ENCODE peak calls at places on chromosomes 5 and 9, in four cellular contexts. F is H1, M is HepG2, A is GM12878. H is an unnamed sample.

GRCh38 chr5:101534486-101535110 is 631.5 kb upstream of the ST8SIA4 start:
- DNase-seq in M (no peak), A (no peak), F (no peak), H (peak; percentile 1)

GRCh38 chr5:125891326-125891725 is 531.9 kb upstream of the GRAMD2B start:
- DNase-seq in A (no peak), M (no peak), F (no peak), H (no peak)

GRCh38 chr9:19200234-19200633 is 30.3 kb upstream of the DENND4C start:
- DNase-seq in F (no peak), A (no peak), M (no peak), H (no peak)

GRCh38 chr9:13675638-13676000 is 396.1 kb upstream of the MPDZ start:
- DNase-seq in F (no peak), A (no peak), M (no peak), H (no peak)

GRCh38 chr5:9033524-9033923 is 512.4 kb downstream of the SEMA5A start:
- DNase-seq in M (no peak), F (no peak), A (no peak), H (no peak)

GRCh38 chr5:72656331-72656730 is 149.1 kb upstream of the ZNF366 start:
- DNase-seq in M (no peak), A (no peak), F (no peak), H (no peak)

GRCh38 chr5:169893586-169893985 is 86.7 kb downstream of the INSYN2B start:
- DNase-seq in A (no peak), F (no peak), M (no peak), H (no peak)

GRCh38 chr5:97839338-97840081 is 656.5 kb upstream of the RIOK2 start:
- DNase-seq in A (no peak), F (no peak), M (no peak), H (no peak)

GRCh38 chr9:14652729-14653377 is 40.4 kb downstream of the ZDHHC21 start:
- DNase-seq in M (peak; percentile 70), A (no peak), F (no peak), H (peak; percentile 32)

GRCh38 chr9:4741365-4742031 is 496 bp upstream of the AK3 start:
- DNase-seq in F (no peak), M (peak; percentile 37), A (no peak), H (no peak)

GRCh38 chr9:19498015-19498414 is 89.2 kb downstream of the ACER2 start:
- DNase-seq in A (no peak), M (no peak), F (no peak), H (no peak)

GRCh38 chr5:14061106-14061505 is 82.0 kb upstream of the TRIO start:
- DNase-seq in M (no peak), F (no peak), A (no peak), H (no peak)

GRCh38 chr9:16131269-16131668 is 578.4 kb downstream of the CCDC171 start:
- DNase-seq in M (no peak), A (no peak), F (no peak), H (no peak)

GRCh38 chr5:172771439-172772111 is 580 bp upstream of the DUSP1 start:
- DNase-seq in M (no peak), A (no peak), F (no peak), H (no peak)

GRCh38 chr5:131854134-131854533 is 57.3 kb upstream of the FNIP1 start:
- DNase-seq in A (peak; percentile 8), M (no peak), F (no peak), H (no peak)

GRCh38 chr5:24850911-24851310 is 206.1 kb upstream of the CDH10 start:
- DNase-seq in M (no peak), F (no peak), A (no peak), H (no peak)

GRCh38 chr9:35618854-35619799 is 914 bp upstream of the CD72 start:
- DNase-seq in F (no peak), A (peak; percentile 74), M (no peak), H (no peak)

GRCh38 chr9:2021731-2022130 is 6.6 kb downstream of the SMARCA2 start:
- DNase-seq in F (no peak), M (no peak), A (no peak), H (no peak)

GRCh38 chr5:15463231-15463630 is 36.7 kb upstream of the FBXL7 start:
- DNase-seq in F (no peak), M (no peak), A (no peak), H (peak; percentile 5)

GRCh38 chr9:36731576-36731975 is 158.9 kb downstream of the MELK start:
- DNase-seq in F (no peak), M (no peak), A (peak; percentile 19), H (no peak)

GRCh38 chr9:104276709-104277245 is 182.7 kb downstream of the SMC2 start:
- DNase-seq in F (no peak), M (no peak), A (no peak), H (no peak)

GRCh38 chr9:136902259-136902821 is 16.0 kb downstream of the TRAF2 start:
- DNase-seq in A (peak; percentile 66), M (no peak), F (no peak), H (no peak)

GRCh38 chr5:67066815-67067214 is 129.8 kb downstream of the CD180 start:
- DNase-seq in M (peak; percentile 70), A (no peak), F (no peak), H (no peak)

GRCh38 chr5:2307631-2308030 is 424.9 kb upstream of the IRX4 start:
- DNase-seq in F (no peak), M (no peak), A (no peak), H (no peak)

GRCh38 chr5:177478711-177479646 is 5.5 kb upstream of the DBN1 start:
- DNase-seq in M (no peak), A (no peak), F (no peak), H (no peak)

GRCh38 chr9:85224729-85225128 is 517.0 kb downstream of the AGTPBP1 start:
- DNase-seq in M (no peak), F (no peak), A (no peak), H (no peak)

GRCh38 chr5:40223884-40224402 is 455.8 kb upstream of the PTGER4 start:
- DNase-seq in M (no peak), F (no peak), A (peak; percentile 85), H (no peak)

GRCh38 chr5:72402381-72402890 is 82.3 kb downstream of the PTCD2 start:
- DNase-seq in A (no peak), F (no peak), M (no peak), H (no peak)

GRCh38 chr5:134001938-134002731 is 2.6 kb downstream of the VDAC1 start:
- DNase-seq in M (no peak), A (no peak), F (no peak), H (no peak)

GRCh38 chr5:17854901-17855300 is 220.6 kb downstream of the TAF11L14 start:
- DNase-seq in M (no peak), A (no peak), F (no peak), H (no peak)

GRCh38 chr5:17860660-17861315 is 226.5 kb downstream of the TAF11L14 start:
- DNase-seq in A (no peak), F (no peak), M (no peak), H (no peak)
- TF ChIP-seq YY1 in A (no peak), F (no peak), M (no peak), H (no peak)

DNA sequence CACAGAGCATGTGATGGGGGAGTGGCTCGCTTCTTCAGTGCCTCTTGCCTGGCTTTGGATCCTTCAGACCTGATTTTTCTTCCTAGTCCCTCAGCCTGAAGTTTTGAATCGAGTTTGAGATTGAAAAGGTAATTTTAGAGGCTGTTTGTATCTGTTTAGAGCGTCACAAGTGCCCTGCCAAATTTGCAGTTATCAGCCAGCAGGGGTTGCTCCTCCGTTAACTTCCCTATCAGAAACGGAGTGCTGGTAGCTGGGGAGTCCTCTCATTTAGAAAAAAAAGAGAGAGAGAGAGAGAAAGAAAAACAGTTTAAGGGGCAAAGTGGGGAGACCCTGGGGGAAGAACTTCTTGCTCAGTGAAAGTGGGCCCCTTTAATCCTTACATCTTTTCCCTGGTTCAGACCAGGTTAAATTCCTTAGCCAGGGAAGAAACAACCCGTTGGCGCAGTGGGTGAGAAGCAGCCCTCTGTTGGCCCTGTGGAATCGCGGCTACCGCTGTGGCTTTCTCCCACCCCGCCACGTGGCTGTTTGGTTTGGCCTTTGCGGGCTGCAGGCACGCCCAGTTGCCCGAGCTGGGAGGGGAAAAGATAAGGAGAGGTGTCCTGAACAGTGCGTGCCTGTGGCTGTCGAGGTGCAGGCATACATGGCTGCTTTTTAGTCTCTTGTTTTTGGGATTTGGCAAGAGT is 576.7 kb upstream of the ACO1 start:
- DNase-seq in M (peak; percentile 43), F (peak; percentile 13), A (no peak), H (no peak)
- TF ChIP-seq SUZ12 in M (no peak), F (no peak), A (no peak), H (no peak)

GRCh38 chr9:109167716-109168115 is 667 bp upstream of the FRRS1L start:
- DNase-seq in M (no peak), A (no peak), F (no peak), H (no peak)

GRCh38 chr9:109164040-109164439 is 3.0 kb downstream of the FRRS1L start:
- DNase-seq in F (no peak), A (no peak), M (no peak), H (no peak)

GRCh38 chr9:109168170-109168569 is 1.1 kb upstream of the FRRS1L start:
- DNase-seq in M (peak; percentile 48), A (no peak), F (no peak), H (no peak)

GRCh38 chr9:109166171-109166770 is 778 bp downstream of the FRRS1L start:
- DNase-seq in A (no peak), M (no peak), F (no peak), H (no peak)

GRCh38 chr9:109166771-109167601 is at the start of gene FRRS1L:
- DNase-seq in A (no peak), M (no peak), F (no peak), H (peak; percentile 8)
- H3K4me3 ChIP-seq in A (no peak within 1 kb of the TSS), M (no peak within 1 kb of the TSS), F (peak within 1 kb of the TSS; percentile 48), H (peak within 1 kb of the TSS; percentile 42)

GRCh38 chr9:129597355-129598088 is 23.4 kb downstream of the C9orf50 start:
- DNase-seq in A (no peak), M (peak; percentile 93), F (no peak), H (no peak)
- TF ChIP-seq YY1 in A (no peak), M (peak; percentile 79), F (no peak), H (no peak)

GRCh38 chr5:160280384-160281090 is 31.8 kb downstream of the CCNJL start:
- DNase-seq in M (no peak), F (no peak), A (no peak), H (no peak)
- TF ChIP-seq SUZ12 in M (no peak), F (no peak), A (no peak), H (no peak)

GRCh38 chr9:99031319-99031718 is 73.6 kb upstream of the TGFBR1 start:
- DNase-seq in A (no peak), F (no peak), M (no peak), H (no peak)
- H3K4me3 ChIP-seq in A (no peak overlapping the region), F (no peak overlapping the region), M (no peak overlapping the region), H (no peak overlapping the region)

GRCh38 chr9:130366888-130367550 is 77.7 kb upstream of the ASS1 start:
- DNase-seq in M (no peak), A (no peak), F (no peak), H (no peak)
- TF ChIP-seq YY1 in M (no peak), A (no peak), F (no peak), H (no peak)